ENCODE peak calls at places on chromosomes 2 and 18, in four cellular contexts. One of them, this sample, is unnamed.

GRCh38 chr18:32349728-32350395 is 120.8 kb downstream of the GAREM1 start:
- DNase-seq in HepG2: peak
- DNase-seq in GM12878: no peak
- DNase-seq in K562: no peak
- DNase-seq in this sample: no peak

GRCh38 chr2:109193807-109194702 is 65.0 kb downstream of the SH3RF3 start:
- DNase-seq in HepG2: no peak
- DNase-seq in GM12878: no peak
- DNase-seq in K562: no peak
- DNase-seq in this sample: no peak

GRCh38 chr2:238820909-238821308 is 27.0 kb upstream of the TWIST2 start:
- DNase-seq in HepG2: no peak
- DNase-seq in GM12878: no peak
- DNase-seq in K562: no peak
- DNase-seq in this sample: no peak

GRCh38 chr2:121185111-121185510 is 99.9 kb downstream of the TFCP2L1 start:
- DNase-seq in HepG2: no peak
- DNase-seq in GM12878: no peak
- DNase-seq in K562: no peak
- DNase-seq in this sample: no peak

GRCh38 chr2:43717323-43717722 is 41.1 kb upstream of the C1GALT1C1L start:
- DNase-seq in HepG2: no peak
- DNase-seq in GM12878: no peak
- DNase-seq in K562: no peak
- DNase-seq in this sample: no peak

GRCh38 chr2:55620123-55620779 is 2.8 kb upstream of the PPP4R3B start:
- DNase-seq in HepG2: peak
- DNase-seq in GM12878: no peak
- DNase-seq in K562: peak
- DNase-seq in this sample: peak

GRCh38 chr2:70133521-70134348 is 46.5 kb downstream of the PCBP1 start:
- DNase-seq in HepG2: no peak
- DNase-seq in GM12878: no peak
- DNase-seq in K562: no peak
- DNase-seq in this sample: no peak

GRCh38 chr18:21179590-21180220 is 62.3 kb upstream of the GREB1L start:
- DNase-seq in HepG2: peak
- DNase-seq in GM12878: peak
- DNase-seq in K562: peak
- DNase-seq in this sample: peak

GRCh38 chr2:39483530-39483929 is 46.4 kb upstream of the MAP4K3 start:
- DNase-seq in HepG2: no peak
- DNase-seq in GM12878: no peak
- DNase-seq in K562: no peak
- DNase-seq in this sample: no peak

GRCh38 chr18:4438938-4439337 is 16.2 kb downstream of the DLGAP1 start:
- DNase-seq in HepG2: no peak
- DNase-seq in GM12878: no peak
- DNase-seq in K562: no peak
- DNase-seq in this sample: no peak

GRCh38 chr2:201965550-201965949 is 68.1 kb upstream of the FZD7 start:
- DNase-seq in HepG2: peak
- DNase-seq in GM12878: no peak
- DNase-seq in K562: no peak
- DNase-seq in this sample: no peak

GRCh38 chr2:11680901-11681721 is 11.1 kb upstream of the NTSR2 start:
- DNase-seq in HepG2: no peak
- DNase-seq in GM12878: no peak
- DNase-seq in K562: no peak
- DNase-seq in this sample: no peak

GRCh38 chr2:181320638-181321037 is 136.5 kb upstream of the ITGA4 start:
- DNase-seq in HepG2: no peak
- DNase-seq in GM12878: no peak
- DNase-seq in K562: no peak
- DNase-seq in this sample: no peak

GRCh38 chr18:58370096-58370495 is 258.8 kb downstream of the ALPK2 start:
- DNase-seq in HepG2: no peak
- DNase-seq in GM12878: no peak
- DNase-seq in K562: no peak
- DNase-seq in this sample: no peak

GRCh38 chr18:12159446-12159845 is 65.8 kb downstream of the ANKRD62 start:
- DNase-seq in HepG2: peak
- DNase-seq in GM12878: no peak
- DNase-seq in K562: no peak
- DNase-seq in this sample: no peak

GRCh38 chr2:47043142-47043890 is 111.8 kb downstream of the STPG4 start:
- DNase-seq in HepG2: peak
- DNase-seq in GM12878: no peak
- DNase-seq in K562: no peak
- DNase-seq in this sample: peak

GRCh38 chr2:109020217-109020637 is 31.2 kb upstream of the EDAR start:
- DNase-seq in HepG2: peak
- DNase-seq in GM12878: no peak
- DNase-seq in K562: no peak
- DNase-seq in this sample: no peak

GRCh38 chr2:177783835-177784448 is 288.6 kb downstream of the PDE11A start:
- DNase-seq in HepG2: no peak
- DNase-seq in GM12878: peak
- DNase-seq in K562: no peak
- DNase-seq in this sample: no peak

GRCh38 chr2:213640742-213641425 is 356.6 kb downstream of the SPAG16 start:
- DNase-seq in HepG2: no peak
- DNase-seq in GM12878: no peak
- DNase-seq in K562: no peak
- DNase-seq in this sample: no peak

GRCh38 chr2:10297950-10298349 is 4.8 kb upstream of the HPCAL1 start:
- DNase-seq in HepG2: peak
- DNase-seq in GM12878: no peak
- DNase-seq in K562: peak
- DNase-seq in this sample: no peak

GRCh38 chr2:26848336-26849055 is 564 bp downstream of the DPYSL5 start:
- DNase-seq in HepG2: no peak
- DNase-seq in GM12878: no peak
- DNase-seq in K562: no peak
- DNase-seq in this sample: no peak

GRCh38 chr18:48996901-48997463 is 46.2 kb upstream of the SMAD7 start:
- DNase-seq in HepG2: peak
- DNase-seq in GM12878: no peak
- DNase-seq in K562: no peak
- DNase-seq in this sample: no peak

GRCh38 chr2:236397681-236398080 is 133.5 kb upstream of the ASB18 start:
- DNase-seq in HepG2: no peak
- DNase-seq in GM12878: no peak
- DNase-seq in K562: no peak
- DNase-seq in this sample: no peak

GRCh38 chr18:24837065-24837464 is 376.6 kb downstream of the HRH4 start:
- DNase-seq in HepG2: no peak
- DNase-seq in GM12878: no peak
- DNase-seq in K562: no peak
- DNase-seq in this sample: no peak

GRCh38 chr2:137467246-137467862 is 496.9 kb upstream of the HNMT start:
- DNase-seq in HepG2: peak
- DNase-seq in GM12878: peak
- DNase-seq in K562: peak
- DNase-seq in this sample: peak

GRCh38 chr2:15911686-15912085 is 28.7 kb upstream of the MYCN start:
- DNase-seq in HepG2: no peak
- DNase-seq in GM12878: no peak
- DNase-seq in K562: no peak
- DNase-seq in this sample: no peak

GRCh38 chr2:71715951-71716696 is 262.8 kb downstream of the DYSF start:
- DNase-seq in HepG2: no peak
- DNase-seq in GM12878: no peak
- DNase-seq in K562: no peak
- DNase-seq in this sample: no peak

GRCh38 chr2:71712179-71712818 is 258.9 kb downstream of the DYSF start:
- DNase-seq in HepG2: no peak
- DNase-seq in GM12878: no peak
- DNase-seq in K562: no peak
- DNase-seq in this sample: no peak

GRCh38 chr2:71714601-71715240 is 261.4 kb downstream of the DYSF start:
- DNase-seq in HepG2: no peak
- DNase-seq in GM12878: no peak
- DNase-seq in K562: no peak
- DNase-seq in this sample: no peak

GRCh38 chr2:71715241-71715750 is 261.9 kb downstream of the DYSF start:
- DNase-seq in HepG2: no peak
- DNase-seq in GM12878: no peak
- DNase-seq in K562: no peak
- DNase-seq in this sample: no peak

DNA sequence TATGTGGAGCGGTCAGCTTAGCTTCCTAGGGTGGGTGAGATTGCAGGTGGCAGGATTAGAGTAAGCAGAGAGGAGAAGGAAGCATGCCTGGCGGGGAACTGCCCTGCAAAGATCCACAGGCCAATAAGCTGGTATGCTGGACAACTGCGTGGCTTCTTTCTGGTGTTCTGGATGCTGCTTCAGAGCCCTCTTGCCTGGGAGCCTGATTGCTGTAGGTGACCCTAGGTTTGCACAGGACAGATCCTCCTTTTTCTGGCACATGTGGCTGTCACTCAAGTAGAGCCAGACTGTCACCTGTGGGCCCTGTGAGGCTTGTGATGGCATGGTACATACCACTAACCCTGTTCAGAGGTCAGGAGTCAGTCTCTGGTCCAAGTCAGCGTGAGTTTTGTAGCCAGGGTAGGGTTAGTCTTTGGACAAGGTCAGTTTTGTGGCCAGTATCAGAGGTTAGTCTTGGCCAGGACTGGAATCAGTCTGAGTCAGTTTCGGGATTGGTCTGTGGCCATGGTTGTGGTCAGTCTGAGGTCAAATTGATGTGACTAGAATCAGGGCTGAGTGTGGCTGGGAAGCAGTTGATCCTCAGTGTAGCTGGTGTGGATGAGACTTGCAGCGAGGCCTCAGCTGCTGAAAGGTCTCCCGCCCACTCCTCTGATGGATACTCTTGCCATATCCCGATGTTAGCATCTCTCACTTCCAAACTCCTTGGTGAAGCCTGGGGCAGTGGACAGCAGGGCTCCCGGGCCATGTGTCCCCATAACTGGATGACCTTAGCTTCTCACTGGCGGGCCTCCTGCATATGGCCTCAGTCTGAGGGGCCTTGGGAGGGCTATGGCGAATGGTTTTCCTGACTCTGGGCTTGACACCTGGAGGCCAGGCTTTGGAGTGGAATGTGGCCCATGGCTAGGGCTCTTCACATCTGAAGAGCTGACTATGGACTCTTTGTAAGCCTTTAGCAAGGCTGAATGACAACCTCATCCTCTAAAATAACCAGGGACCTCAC is 260.5 kb downstream of the DYSF start:
- DNase-seq in HepG2: no peak
- DNase-seq in GM12878: no peak
- DNase-seq in K562: no peak
- DNase-seq in this sample: no peak
- TF ChIP-seq CBFB in HepG2: no peak
- TF ChIP-seq CBFB in GM12878: no peak
- TF ChIP-seq CBFB in K562: no peak
- TF ChIP-seq CBFB in this sample: no peak

GRCh38 chr2:226256709-226257401 is 542.8 kb downstream of the IRS1 start:
- DNase-seq in HepG2: no peak
- DNase-seq in GM12878: no peak
- DNase-seq in K562: no peak
- DNase-seq in this sample: no peak
- TF ChIP-seq CBFB in HepG2: no peak
- TF ChIP-seq CBFB in GM12878: no peak
- TF ChIP-seq CBFB in K562: no peak
- TF ChIP-seq CBFB in this sample: no peak

GRCh38 chr2:111196435-111196834 is 75.7 kb downstream of the BCL2L11 start:
- DNase-seq in HepG2: no peak
- DNase-seq in GM12878: no peak
- DNase-seq in K562: no peak
- DNase-seq in this sample: no peak

GRCh38 chr2:111198701-111199100 is 78.0 kb downstream of the BCL2L11 start:
- DNase-seq in HepG2: no peak
- DNase-seq in GM12878: no peak
- DNase-seq in K562: no peak
- DNase-seq in this sample: no peak

GRCh38 chr2:111191877-111192276 is 71.2 kb downstream of the BCL2L11 start:
- DNase-seq in HepG2: peak
- DNase-seq in GM12878: no peak
- DNase-seq in K562: no peak
- DNase-seq in this sample: no peak

GRCh38 chr2:111192778-111193368 is 72.2 kb downstream of the BCL2L11 start:
- DNase-seq in HepG2: no peak
- DNase-seq in GM12878: no peak
- DNase-seq in K562: no peak
- DNase-seq in this sample: no peak

DNA sequence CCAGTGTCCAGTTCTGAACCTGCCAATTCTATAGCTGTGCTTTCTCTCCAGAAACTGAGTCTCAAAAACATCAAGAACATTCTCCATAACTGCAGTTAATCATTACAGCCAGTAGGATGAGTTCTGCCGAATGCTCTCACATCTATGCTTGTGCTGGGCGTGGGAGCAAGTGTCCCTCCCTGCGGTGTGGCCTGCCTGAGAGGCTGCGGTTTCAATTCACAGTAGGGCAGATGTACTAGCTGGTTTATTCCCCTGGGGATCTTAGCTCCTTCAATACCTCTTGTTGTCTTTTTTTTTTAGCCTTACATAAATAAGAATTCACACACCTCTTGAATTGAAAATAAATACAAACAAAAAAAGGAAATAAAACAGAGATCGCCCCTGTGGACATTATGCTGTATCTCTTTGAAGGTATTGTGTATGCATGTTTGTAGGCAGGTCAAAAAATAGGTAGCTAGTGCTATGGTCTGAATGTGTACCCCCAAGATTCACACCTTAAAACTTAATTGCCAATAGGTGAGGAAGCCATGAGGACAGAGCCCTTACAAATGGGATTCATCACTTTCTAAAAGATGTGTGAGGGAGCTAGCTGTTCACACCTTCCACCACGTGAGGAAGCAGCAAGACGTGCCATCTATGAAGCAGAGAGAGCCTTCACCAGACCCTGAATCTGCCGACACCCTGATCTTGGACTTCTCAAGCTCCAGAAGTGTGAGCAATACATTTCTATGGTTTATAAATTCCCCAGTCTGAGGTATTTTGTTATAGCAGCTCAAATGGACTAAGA is 74.3 kb downstream of the BCL2L11 start:
- DNase-seq in HepG2: peak
- DNase-seq in GM12878: peak
- DNase-seq in K562: peak
- DNase-seq in this sample: no peak
- TF ChIP-seq CBFB in HepG2: no peak
- TF ChIP-seq CBFB in GM12878: peak
- TF ChIP-seq CBFB in K562: no peak
- TF ChIP-seq CBFB in this sample: no peak

GRCh38 chr18:79478484-79479113 is 82.9 kb downstream of the NFATC1 start:
- DNase-seq in HepG2: no peak
- DNase-seq in GM12878: no peak
- DNase-seq in K562: no peak
- DNase-seq in this sample: peak

GRCh38 chr18:79476918-79477685 is 81.4 kb downstream of the NFATC1 start:
- DNase-seq in HepG2: peak
- DNase-seq in GM12878: no peak
- DNase-seq in K562: no peak
- DNase-seq in this sample: peak

GRCh38 chr18:79476031-79476917 is 80.5 kb downstream of the NFATC1 start:
- DNase-seq in HepG2: no peak
- DNase-seq in GM12878: no peak
- DNase-seq in K562: no peak
- DNase-seq in this sample: no peak

GRCh38 chr18:79479114-79479760 is 83.5 kb downstream of the NFATC1 start:
- DNase-seq in HepG2: no peak
- DNase-seq in GM12878: no peak
- DNase-seq in K562: no peak
- DNase-seq in this sample: no peak

GRCh38 chr18:79477711-79478483 is 82.2 kb downstream of the NFATC1 start:
- DNase-seq in HepG2: no peak
- DNase-seq in GM12878: no peak
- DNase-seq in K562: no peak
- DNase-seq in this sample: peak
- TF ChIP-seq CBFB in HepG2: no peak
- TF ChIP-seq CBFB in GM12878: no peak
- TF ChIP-seq CBFB in K562: no peak
- TF ChIP-seq CBFB in this sample: no peak